ENCODE peak calls at places on chromosomes 11 and 22, in ten cellular contexts. V, O, P, G, I, S, X, N, K and A are unnamed samples.

GRCh38 chr11:35418847-35419712 is at the start of gene SLC1A2:
- DNase-seq in V (no peak), O (no peak), P (no peak), G (peak; percentile 47), I (no peak), S (no peak), X (peak; percentile 32), N (no peak), K (no peak), A (no peak)

GRCh38 chr11:57363131-57363530 is 17.8 kb downstream of the PRG3 start:
- DNase-seq in V (no peak), O (no peak), P (no peak), G (no peak), I (no peak), S (no peak), X (no peak), N (no peak), K (no peak), A (no peak)

GRCh38 chr22:21108379-21109115 is 62.8 kb downstream of the LRRC74B start:
- DNase-seq in V (no peak), O (no peak), P (no peak), G (no peak), I (no peak), S (no peak), X (no peak), N (no peak), K (no peak), A (no peak)

GRCh38 chr11:46721286-46721685 is 2.3 kb downstream of the F2 start:
- DNase-seq in V (no peak), O (no peak), P (no peak), G (no peak), I (no peak), S (no peak), X (no peak), N (no peak), K (no peak), A (no peak)

GRCh38 chr22:39144101-39144815 is 8.2 kb downstream of the CBX7 start:
- DNase-seq in V (peak; percentile 33), O (no peak), P (peak; percentile 47), G (peak; percentile 51), I (peak; percentile 66), S (peak; percentile 82), X (no peak), N (no peak), K (no peak), A (no peak)

GRCh38 chr22:29093501-29093921 is 20.7 kb downstream of the KREMEN1 start:
- DNase-seq in V (no peak), O (no peak), P (no peak), G (no peak), I (no peak), S (no peak), X (no peak), N (peak; percentile 38), K (no peak), A (no peak)

GRCh38 chr22:42052765-42053164 is 17.8 kb downstream of the NAGA start:
- DNase-seq in V (no peak), O (no peak), P (no peak), G (no peak), I (no peak), S (no peak), X (no peak), N (no peak), K (no peak), A (no peak)

GRCh38 chr11:63212742-63213141 is 30.7 kb downstream of the SLC22A25 start:
- DNase-seq in V (no peak), O (no peak), P (peak; percentile 9), G (peak; percentile 23), I (no peak), S (peak; percentile 13), X (no peak), N (no peak), K (no peak), A (no peak)